ENCODE peak calls at places on chromosomes 2 and 18, in seven cellular contexts. S is IMR-90, G is H9, D is mesendoderm, Y is mesenchymal stem cell, T is neuronal stem cell, H is trophoblast cell. R is an unnamed sample.

GRCh38 chr18:3323900-3324299 is 62.0 kb downstream of the MYL12B start:
- DNase-seq in D (no peak), Y (no peak), T (no peak), G (no peak), H (no peak), S (no peak), R (no peak)

GRCh38 chr2:21047161-21048009 is 3.5 kb upstream of the APOB start:
- DNase-seq in Y (no peak), D (peak; percentile 57), G (no peak), H (no peak), S (peak; percentile 32), T (no peak), R (no peak)

GRCh38 chr2:128435576-128436497 is 117.2 kb upstream of the HS6ST1 start:
- DNase-seq in G (peak; percentile 17), H (no peak), Y (no peak), D (no peak), S (no peak), T (no peak), R (no peak)

GRCh38 chr2:38876407-38876806 is 631 bp downstream of the MORN2 start:
- DNase-seq in G (no peak), D (no peak), H (no peak), S (no peak), T (no peak), Y (peak; percentile 1), R (no peak)

GRCh38 chr2:230828272-230828961 is 36.3 kb upstream of the ITM2C start:
- DNase-seq in G (peak; percentile 51), D (no peak), H (no peak), Y (no peak), S (no peak), T (no peak), R (no peak)

GRCh38 chr2:211351998-211352397 is 795.6 kb downstream of the CPS1 start:
- DNase-seq in H (no peak), G (no peak), S (no peak), D (peak; percentile 45), Y (no peak), T (no peak), R (no peak)

GRCh38 chr2:8567469-8568108 is 114.3 kb upstream of the ID2 start:
- DNase-seq in H (peak; percentile 73), Y (peak; percentile 15), T (no peak), D (no peak), G (peak; percentile 18), S (peak; percentile 30), R (no peak)

GRCh38 chr18:74274690-74275089 is 17.1 kb downstream of the CYB5A start:
- DNase-seq in D (no peak), S (no peak), G (no peak), T (no peak), Y (peak; percentile 30), H (no peak), R (no peak)

GRCh38 chr2:1730047-1730937 is 14.0 kb downstream of the PXDN start:
- DNase-seq in H (peak; percentile 57), T (no peak), D (peak; percentile 46), S (peak; percentile 89), Y (peak; percentile 95), G (peak; percentile 65), R (no peak)

GRCh38 chr2:42086500-42086953 is 38.7 kb downstream of the PKDCC start:
- DNase-seq in H (peak; percentile 52), G (peak; percentile 56), S (peak; percentile 70), T (peak; percentile 75), D (peak; percentile 73), Y (peak; percentile 79), R (peak; percentile 65)

GRCh38 chr2:120853294-120854013 is 117.8 kb downstream of the GLI2 start:
- DNase-seq in H (no peak), G (no peak), D (no peak), S (no peak), Y (no peak), T (no peak), R (no peak)

GRCh38 chr2:11329759-11330158 is 14.7 kb downstream of the ROCK2 start:
- DNase-seq in T (no peak), S (peak; percentile 68), Y (no peak), G (no peak), D (no peak), H (no peak), R (no peak)

GRCh38 chr2:185185044-185185443 is 553.6 kb upstream of the FSIP2 start:
- DNase-seq in G (no peak), H (no peak), S (no peak), Y (no peak), D (no peak), T (no peak), R (no peak)

GRCh38 chr2:191521608-191522208 is 156.2 kb upstream of the NABP1 start:
- DNase-seq in D (peak; percentile 34), Y (peak; percentile 38), H (no peak), G (no peak), T (no peak), S (peak; percentile 55), R (no peak)

GRCh38 chr2:27583390-27583915 is 611 bp downstream of the ZNF512 start:
- DNase-seq in T (no peak), Y (peak; percentile 40), D (no peak), G (no peak), S (peak; percentile 24), H (no peak), R (no peak)

GRCh38 chr2:66362651-66363050 is 72.3 kb upstream of the MEIS1 start:
- DNase-seq in H (no peak), S (no peak), Y (no peak), G (no peak), T (peak; percentile 83), D (peak; percentile 24), R (no peak)

GRCh38 chr2:24768601-24769000 is 24.6 kb downstream of the PTRHD1 start:
- DNase-seq in T (no peak), S (no peak), D (no peak), G (peak; percentile 44), Y (no peak), H (no peak), R (no peak)

GRCh38 chr2:185188656-185189055 is 549.9 kb upstream of the FSIP2 start:
- DNase-seq in G (no peak), D (no peak), Y (no peak), S (no peak), T (no peak), H (no peak), R (no peak)

GRCh38 chr2:28465148-28465885 is 30.5 kb upstream of the PLB1 start:
- DNase-seq in H (no peak), T (no peak), G (no peak), Y (no peak), S (no peak), D (no peak), R (no peak)

GRCh38 chr2:176325732-176326131 is 56.5 kb downstream of the MTX2 start:
- DNase-seq in T (peak; percentile 2), Y (no peak), G (peak; percentile 76), H (no peak), S (no peak), D (peak; percentile 93), R (peak; percentile 41)

DNA sequence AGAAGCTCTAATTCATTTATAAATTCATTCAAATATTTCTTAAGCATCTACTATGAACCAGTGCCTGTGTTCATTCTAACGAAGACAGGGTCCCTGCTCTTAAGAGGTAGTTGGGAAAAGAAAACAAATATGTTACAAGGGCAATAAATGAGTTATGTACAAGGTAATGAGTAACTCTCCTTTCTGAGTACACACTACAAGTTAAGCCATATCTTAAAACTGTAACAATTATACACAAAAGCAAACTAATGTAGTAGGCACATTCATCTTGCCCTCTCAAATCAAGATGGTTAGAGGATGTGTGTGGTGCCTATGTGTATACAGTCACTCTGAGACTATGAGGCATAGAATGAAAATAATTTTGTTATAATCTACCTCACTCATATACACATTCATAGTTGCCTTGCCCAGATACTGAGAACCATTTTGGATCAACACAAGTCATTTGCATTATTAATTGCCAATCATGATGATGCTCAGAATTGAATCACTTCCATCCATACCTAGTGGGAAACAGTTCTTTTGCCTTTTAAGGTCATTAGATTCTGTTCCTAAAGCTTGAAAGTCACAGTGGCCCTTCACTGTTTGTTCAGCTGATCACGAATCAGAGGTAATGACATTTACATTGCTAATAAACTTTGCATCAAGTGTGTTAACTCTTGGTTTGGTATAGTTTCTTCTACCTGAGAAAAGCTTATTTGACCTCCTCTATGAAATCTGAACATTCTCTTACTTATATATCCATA is 283.1 kb downstream of the ZNF385B start:
- DNase-seq in D (no peak), Y (no peak), T (no peak), S (no peak), H (no peak), G (no peak), R (no peak)
- H3K79me1 ChIP-seq in D (no peaks in the 10 kb centered on the region), Y (no peaks in the 10 kb centered on the region), T (no peaks in the 10 kb centered on the region), S (no peaks in the 10 kb centered on the region), H (no peaks in the 10 kb centered on the region), G (no peaks in the 10 kb centered on the region), R (no peaks in the 10 kb centered on the region)

DNA sequence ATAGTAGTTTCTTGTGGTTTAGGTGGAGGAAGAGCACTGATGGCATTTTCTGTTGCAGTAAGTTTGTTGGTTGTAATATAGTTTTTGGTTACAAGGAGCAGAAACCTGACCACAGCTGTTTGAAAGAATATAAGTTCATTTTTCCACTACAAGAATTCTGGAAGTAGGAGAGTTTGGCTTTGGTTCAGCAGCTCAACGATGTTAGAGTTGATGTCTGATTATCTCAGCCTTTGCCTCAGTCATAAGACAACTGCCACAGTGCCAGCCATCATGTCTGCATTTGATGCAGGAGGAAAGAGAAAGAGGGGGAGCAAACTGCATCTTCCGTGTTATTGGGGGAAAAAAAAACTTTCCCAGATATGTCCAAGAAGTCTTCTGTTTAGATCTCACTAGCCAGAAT is 119.1 kb downstream of the LYPD1 start:
- DNase-seq in D (no peak), Y (no peak), H (no peak), S (no peak), G (no peak), T (no peak), R (peak; percentile 1)
- H3K79me1 ChIP-seq in D (no peaks in the 10 kb centered on the region), Y (peaks cover 15% of the 10 kb centered on the region), H (no peaks in the 10 kb centered on the region), S (no peaks in the 10 kb centered on the region), G (no peaks in the 10 kb centered on the region), T (no peaks in the 10 kb centered on the region), R (no peaks in the 10 kb centered on the region)

GRCh38 chr18:56021136-56021813 is 433.3 kb upstream of the TCF4 start:
- DNase-seq in H (no peak), T (no peak), D (no peak), G (no peak), Y (no peak), S (peak; percentile 51), R (no peak)

GRCh38 chr18:56019908-56020307 is 431.9 kb upstream of the TCF4 start:
- DNase-seq in D (no peak), H (no peak), G (no peak), Y (no peak), S (no peak), T (no peak), R (no peak)

GRCh38 chr18:56021814-56022205 is 433.8 kb upstream of the TCF4 start:
- DNase-seq in S (no peak), H (no peak), T (no peak), Y (peak; percentile 51), G (no peak), D (no peak), R (no peak)

GRCh38 chr18:56019156-56019555 is 431.2 kb upstream of the TCF4 start:
- DNase-seq in S (no peak), G (no peak), T (no peak), H (no peak), Y (no peak), D (no peak), R (no peak)
- H3K79me1 ChIP-seq in S (no peaks in the 10 kb centered on the region), G (no peaks in the 10 kb centered on the region), T (no peaks in the 10 kb centered on the region), H (no peaks in the 10 kb centered on the region), Y (no peaks in the 10 kb centered on the region), D (no peaks in the 10 kb centered on the region), R (no peaks in the 10 kb centered on the region)

DNA sequence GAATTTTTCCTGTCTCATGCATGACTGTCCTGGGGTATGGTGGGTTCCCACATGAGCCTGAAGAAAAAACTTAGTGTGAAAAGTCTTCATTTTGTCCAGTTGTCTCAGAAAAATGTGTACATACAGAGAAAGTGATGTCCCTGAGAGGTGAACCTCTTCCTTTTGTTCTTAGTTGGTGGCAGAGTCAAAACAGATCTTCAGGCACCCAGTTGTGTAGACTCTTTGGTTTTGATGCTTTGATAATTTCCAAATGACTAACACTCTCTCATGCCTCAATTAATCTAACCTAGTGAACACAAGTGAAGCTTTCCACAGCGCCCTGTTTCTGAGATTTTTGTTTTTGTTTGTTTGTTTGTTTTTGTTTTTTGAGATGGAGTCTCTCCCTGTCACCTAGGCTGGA is 273.5 kb downstream of the PIK3C3 start:
- DNase-seq in T (no peak), D (no peak), S (no peak), H (no peak), G (no peak), Y (no peak), R (no peak)
- H3K79me1 ChIP-seq in T (no peaks in the 10 kb centered on the region), D (no peaks in the 10 kb centered on the region), S (no peaks in the 10 kb centered on the region), H (no peaks in the 10 kb centered on the region), G (no peaks in the 10 kb centered on the region), Y (no peaks in the 10 kb centered on the region), R (no peaks in the 10 kb centered on the region)

R was measured in H1.